ENCODE peak calls at places on chromosomes 7 and 10, in six cellular contexts. V is A673; K is cardiac muscle cell; S is C1 segment of cervical spinal cord; Q is activated CD4-positive, alpha-beta T cell treated with anti-CD3 and anti-CD28 coated beads, Interleukin-2, amount 50 U/mL, for 48 hours; L is GM23248. O is an unnamed sample.

GRCh38 chr7:140876519-140877248 is 48.0 kb downstream of the BRAF start:
- DNase-seq in Q (no peak), V (no peak), L (peak; percentile 75), K (peak; percentile 63), S (no peak), O (peak; percentile 25)

GRCh38 chr7:604884-605531 is 85.4 kb upstream of the PDGFA start:
- DNase-seq in Q (peak; percentile 74), L (no peak), V (peak; percentile 60), K (no peak), S (no peak), O (no peak)

GRCh38 chr10:52923520-52923919 is 150.9 kb upstream of the MBL2 start:
- DNase-seq in S (no peak), V (no peak), L (no peak), K (no peak), Q (no peak), O (no peak)

GRCh38 chr10:123633106-123633505 is 33.0 kb upstream of the GPR26 start:
- DNase-seq in S (no peak), Q (no peak), K (no peak), L (peak; percentile 45), V (no peak), O (no peak)

GRCh38 chr10:79149662-79150443 is 81.1 kb downstream of the ZMIZ1 start:
- DNase-seq in V (peak; percentile 45), K (peak; percentile 75), S (no peak), L (peak; percentile 96), Q (peak; percentile 68), O (peak; percentile 41)

GRCh38 chr10:105183506-105183905 is 542.4 kb downstream of the SORCS3 start:
- DNase-seq in L (no peak), V (no peak), Q (no peak), K (no peak), S (peak; percentile 17), O (no peak)

GRCh38 chr7:1858435-1859265 is 188.6 kb downstream of the ELFN1 start:
- DNase-seq in L (no peak), K (no peak), S (no peak), Q (no peak), V (no peak), O (no peak)

GRCh38 chr7:128774921-128775320 is 673 bp downstream of the OPN1SW start:
- DNase-seq in V (no peak), S (no peak), K (no peak), Q (no peak), L (no peak), O (no peak)

GRCh38 chr7:47945261-47946015 is 2.8 kb downstream of the PKD1L1 start:
- DNase-seq in Q (peak; percentile 87), K (peak; percentile 75), S (peak; percentile 57), L (peak; percentile 77), V (peak; percentile 70), O (peak; percentile 82)

GRCh38 chr10:61898435-61898778 is 3.1 kb upstream of the ARID5B start:
- DNase-seq in V (peak; percentile 84), K (no peak), L (no peak), Q (no peak), S (no peak), O (no peak)

GRCh38 chr7:71710442-71710841 is 578.5 kb downstream of the GALNT17 start:
- DNase-seq in S (no peak), L (no peak), V (no peak), K (no peak), Q (no peak), O (no peak)

GRCh38 chr7:47779341-47779771 is 168.9 kb downstream of the PKD1L1 start:
- DNase-seq in S (no peak), V (no peak), K (no peak), Q (no peak), L (no peak), O (no peak)

GRCh38 chr7:72441791-72442190 is 29.7 kb upstream of the CALN1 start:
- DNase-seq in V (no peak), L (peak; percentile 38), S (no peak), K (no peak), Q (no peak), O (no peak)

GRCh38 chr10:97336942-97337719 is 2.6 kb upstream of the FRAT2 start:
- DNase-seq in Q (no peak), K (no peak), L (no peak), V (peak; percentile 26), S (no peak), O (no peak)